ENCODE peak calls at places on chromosomes 3 and 15, in nine cellular contexts. L is iPS DF 6.9; S is mucosa of descending colon; R is astrocyte; B is GM12878; U is CD8-positive, alpha-beta memory T cell; A is adipocyte; F is A549; J is left ventricle myocardium inferior. K is an unnamed sample. For H3K4me1 and H3K9me3, the result is how much of the 10 kb centered on the place peaks cover.

GRCh38 chr3:124250053-124250452 is 258.1 kb upstream of the ROPN1 start:
- DNase-seq in L (no peak), S (no peak), R (peak), B (no peak), U (no peak), A (no peak), F (no peak), J (no peak), K (no peak)

GRCh38 chr3:196440041-196440537 is 7.9 kb upstream of the UBXN7 start:
- DNase-seq in L (no peak), S (no peak), R (peak), B (peak), U (no peak), A (peak), F (no peak), J (peak), K (no peak)

GRCh38 chr3:162329514-162329913 is 832.9 kb downstream of the OTOL1 start:
- DNase-seq in L (no peak), S (no peak), R (no peak), B (no peak), U (no peak), A (no peak), F (no peak), J (no peak), K (no peak)

GRCh38 chr3:43957553-43957952 is 266.8 kb downstream of the ABHD5 start:
- DNase-seq in L (no peak), S (no peak), R (no peak), B (no peak), U (no peak), A (no peak), F (no peak), J (no peak), K (no peak)

GRCh38 chr15:59532770-59533379 is 78.7 kb upstream of the GCNT3 start:
- DNase-seq in L (no peak), S (no peak), R (no peak), B (no peak), U (no peak), A (peak), F (peak), J (no peak), K (no peak)

GRCh38 chr15:70308011-70308761 is 210.5 kb upstream of the TLE3 start:
- DNase-seq in L (no peak), S (no peak), R (no peak), B (peak), U (peak), A (no peak), F (peak), J (no peak), K (no peak)

GRCh38 chr3:138389841-138390581 is 41.6 kb downstream of the MRAS start:
- DNase-seq in L (no peak), S (no peak), R (peak), B (no peak), U (no peak), A (peak), F (peak), J (no peak), K (no peak)

GRCh38 chr15:47603026-47603425 is 114.3 kb upstream of the SEMA6D start:
- DNase-seq in L (no peak), S (no peak), R (no peak), B (no peak), U (no peak), A (no peak), F (no peak), J (no peak), K (no peak)

GRCh38 chr15:92810418-92811138 is 89.5 kb upstream of the CHD2 start:
- DNase-seq in L (no peak), S (peak), R (peak), B (no peak), U (no peak), A (peak), F (no peak), J (peak), K (no peak)

GRCh38 chr3:189529889-189530288 is 101.3 kb upstream of the TP63 start:
- DNase-seq in L (no peak), S (no peak), R (no peak), B (no peak), U (no peak), A (no peak), F (no peak), J (no peak), K (no peak)

GRCh38 chr3:11187678-11188077 is 33.4 kb downstream of the HRH1 start:
- DNase-seq in L (no peak), S (no peak), R (no peak), B (no peak), U (no peak), A (peak), F (no peak), J (no peak), K (no peak)

GRCh38 chr3:11185144-11185543 is 30.9 kb downstream of the HRH1 start:
- DNase-seq in L (no peak), S (no peak), R (no peak), B (no peak), U (no peak), A (no peak), F (no peak), J (no peak), K (no peak)

GRCh38 chr3:11186318-11186692 is 32.0 kb downstream of the HRH1 start:
- DNase-seq in L (no peak), S (no peak), R (no peak), B (no peak), U (no peak), A (no peak), F (no peak), J (no peak), K (no peak)

GRCh38 chr3:11186771-11187170 is 32.5 kb downstream of the HRH1 start:
- DNase-seq in L (no peak), S (no peak), R (no peak), B (no peak), U (no peak), A (peak), F (no peak), J (no peak), K (no peak)

DNA sequence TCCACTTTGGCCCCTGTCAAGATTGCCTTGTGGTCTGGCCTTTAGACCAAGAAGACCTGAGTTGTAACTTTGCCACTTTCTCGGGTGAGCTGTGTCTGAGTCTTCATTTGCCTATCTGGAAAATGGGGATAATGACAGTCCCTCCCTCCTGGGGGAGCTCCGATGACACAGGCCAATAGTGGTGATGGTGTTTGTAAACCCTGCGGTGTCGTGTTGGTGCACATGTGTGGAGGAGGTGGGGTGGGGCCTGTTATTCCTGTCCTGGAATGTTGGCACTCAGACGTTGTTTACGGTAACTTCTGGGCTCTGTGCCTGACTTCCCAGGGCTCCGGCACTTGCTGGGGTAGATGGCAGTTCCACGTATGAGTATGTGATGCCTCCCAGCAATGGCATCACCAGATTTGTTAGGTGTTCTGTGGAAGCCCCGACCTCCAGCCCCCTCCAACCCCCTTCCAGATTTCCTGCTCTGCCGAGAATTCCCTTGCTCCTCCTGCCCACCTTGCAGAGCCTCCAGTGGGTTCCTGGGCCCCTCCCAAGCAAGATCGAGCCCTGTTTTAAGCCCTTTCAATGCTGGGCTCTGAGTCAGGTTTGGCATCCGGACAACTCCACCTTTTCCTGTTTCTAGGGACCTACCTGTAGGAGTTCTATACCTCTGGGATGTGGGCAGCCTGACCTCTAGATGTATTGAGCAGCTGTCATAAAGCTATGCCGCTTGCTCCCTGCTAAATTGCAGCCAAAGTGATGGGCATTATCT is 31.4 kb downstream of the HRH1 start:
- DNase-seq in L (no peak), S (peak), R (peak), B (no peak), U (no peak), A (peak), F (peak), J (peak), K (no peak)
- H3K4me3 ChIP-seq in L (no peak), S (no peak), R (no peak), B (no peak), U (no peak), A (no peak), F (no peak), J (peak), K (no peak)

DNA sequence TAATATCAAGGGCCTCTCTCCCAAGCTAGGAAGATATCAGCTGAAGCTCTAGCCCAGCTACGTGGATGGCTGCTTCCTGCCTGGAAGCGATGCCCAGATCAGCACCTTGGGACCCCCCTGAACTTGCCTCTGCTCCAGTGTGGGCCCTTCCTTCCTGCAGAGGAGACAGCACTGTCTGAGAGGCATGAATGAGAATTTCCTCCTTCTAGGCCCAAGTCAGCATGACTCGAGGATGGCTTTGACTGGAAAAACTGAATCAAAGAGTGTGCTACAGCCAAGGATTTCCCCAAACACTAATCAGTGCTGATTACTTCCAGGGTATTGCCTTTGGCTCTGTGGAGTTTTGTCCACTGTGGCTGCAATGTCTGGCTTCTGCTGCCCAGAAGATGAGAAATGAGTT is 36.4 kb downstream of the FLNB start:
- DNase-seq in L (no peak), S (no peak), R (peak), B (no peak), U (no peak), A (peak), F (no peak), J (no peak), K (no peak)
- H3K4me1 ChIP-seq in L (under half), S (under half), R (half or more), B (under half), U (under half), A (half or more), F (half or more), J (half or more), K (under half)

GRCh38 chr3:35079403-35079802 is 559.9 kb upstream of the ARPP21 start:
- DNase-seq in L (no peak), S (no peak), R (no peak), B (no peak), U (no peak), A (no peak), F (no peak), J (no peak), K (no peak)

GRCh38 chr3:35078780-35079179 is 560.5 kb upstream of the ARPP21 start:
- DNase-seq in L (no peak), S (no peak), R (no peak), B (no peak), U (no peak), A (no peak), F (no peak), J (no peak), K (no peak)

GRCh38 chr3:35081902-35082301 is 557.4 kb upstream of the ARPP21 start:
- DNase-seq in L (no peak), S (no peak), R (no peak), B (no peak), U (no peak), A (no peak), F (no peak), J (no peak), K (no peak)
- H3K9me3 ChIP-seq in L (under half), S (under half), R (under half), B (under half), U (under half), A (under half), F (under half), J (under half), K (under half)

GRCh38 chr3:52197842-52198625 is at the start of gene ALAS1:
- DNase-seq in L (peak), S (peak), R (peak), B (peak), U (peak), A (peak), F (peak), J (peak), K (peak)

GRCh38 chr3:52195823-52196331 is 2.1 kb upstream of the ALAS1 start:
- DNase-seq in L (no peak), S (no peak), R (no peak), B (no peak), U (no peak), A (peak), F (no peak), J (peak), K (no peak)

GRCh38 chr3:52197499-52197841 is 490 bp upstream of the ALAS1 start:
- DNase-seq in L (no peak), S (no peak), R (no peak), B (no peak), U (no peak), A (no peak), F (no peak), J (no peak), K (no peak)

GRCh38 chr3:52195297-52195597 is 2.7 kb upstream of the ALAS1 start:
- DNase-seq in L (no peak), S (no peak), R (no peak), B (no peak), U (no peak), A (no peak), F (no peak), J (no peak), K (no peak)

DNA sequence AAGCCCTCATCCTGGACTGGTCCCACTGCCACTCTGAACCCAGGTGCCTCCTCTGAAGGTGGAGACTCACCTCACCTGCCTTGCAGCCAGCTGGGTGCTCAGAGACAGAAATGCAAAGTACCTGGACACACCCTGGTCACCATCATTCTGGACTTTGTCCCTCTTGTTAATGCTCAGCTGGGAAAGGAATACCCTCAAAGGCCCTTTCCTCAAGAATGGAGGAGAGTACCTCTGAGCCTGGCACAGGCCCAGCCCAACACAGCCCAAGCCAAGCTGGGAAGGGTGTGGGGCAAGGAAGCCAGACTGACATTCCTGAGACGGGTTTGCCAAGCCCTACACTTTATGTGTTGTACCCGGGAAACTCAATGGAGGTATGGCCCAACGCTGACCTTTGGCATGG is 983 bp upstream of the ALAS1 start:
- DNase-seq in L (no peak), S (peak), R (no peak), B (no peak), U (no peak), A (no peak), F (no peak), J (peak), K (no peak)
- H3K4me3 ChIP-seq in L (no peak), S (no peak), R (no peak), B (no peak), U (no peak), A (peak), F (no peak), J (no peak), K (no peak)

GRCh38 chr15:68797589-68798377 is 22.9 kb downstream of the ANP32A start:
- DNase-seq in L (no peak), S (no peak), R (no peak), B (no peak), U (no peak), A (no peak), F (no peak), J (peak), K (no peak)

GRCh38 chr15:68800875-68801274 is 19.8 kb downstream of the ANP32A start:
- DNase-seq in L (no peak), S (no peak), R (no peak), B (no peak), U (no peak), A (no peak), F (no peak), J (no peak), K (no peak)

GRCh38 chr15:68796576-68796975 is 24.1 kb downstream of the ANP32A start:
- DNase-seq in L (no peak), S (no peak), R (no peak), B (no peak), U (no peak), A (no peak), F (no peak), J (no peak), K (no peak)

GRCh38 chr15:68797157-68797556 is 23.5 kb downstream of the ANP32A start:
- DNase-seq in L (no peak), S (no peak), R (peak), B (no peak), U (no peak), A (no peak), F (no peak), J (no peak), K (no peak)

GRCh38 chr15:68798695-68799094 is 22.0 kb downstream of the ANP32A start:
- DNase-seq in L (no peak), S (no peak), R (no peak), B (no peak), U (no peak), A (no peak), F (no peak), J (no peak), K (no peak)
- H3K4me1 ChIP-seq in L (under half), S (under half), R (under half), B (half or more), U (half or more), A (under half), F (under half), J (half or more), K (under half)

DNA sequence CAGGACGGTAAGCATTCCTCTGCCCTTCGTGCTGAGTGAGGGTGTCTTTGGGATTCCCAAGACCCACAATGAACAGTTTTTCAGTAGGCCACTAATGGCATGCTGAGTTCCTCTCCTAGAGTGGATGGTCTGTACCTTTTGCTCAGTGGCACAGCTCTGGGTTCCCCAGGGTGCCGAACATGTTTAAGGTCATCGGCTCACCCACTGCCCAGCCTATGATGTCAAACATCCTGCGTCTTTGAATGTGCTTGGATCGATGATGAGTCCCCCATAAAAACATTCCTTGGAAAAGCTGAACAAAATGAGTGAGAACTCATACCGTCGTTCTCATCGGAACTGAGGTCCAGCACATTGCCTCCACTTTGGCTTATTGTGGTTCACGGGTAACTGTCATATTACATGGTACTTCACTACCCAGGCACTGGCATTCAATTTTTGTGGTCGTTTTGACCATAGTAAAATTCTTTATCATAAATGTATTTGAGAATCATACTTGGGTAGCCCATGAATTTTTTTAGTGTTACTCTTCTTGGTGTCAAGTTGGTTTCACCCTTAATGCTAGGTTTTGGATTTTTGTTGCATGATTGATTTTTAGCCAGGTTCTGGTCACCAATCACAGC is 118.2 kb downstream of the SNRPN start:
- DNase-seq in L (no peak), S (no peak), R (no peak), B (no peak), U (no peak), A (no peak), F (no peak), J (no peak), K (no peak)
- H3K9me3 ChIP-seq in L (under half), S (half or more), R (half or more), B (half or more), U (half or more), A (half or more), F (half or more), J (half or more), K (half or more)

K was measured in effector memory CD4-positive, alpha-beta T cell.